ENCODE peak calls at places on chromosomes 2 and 18, in seven cellular contexts. H is HEK293T, D is GM12878, J is WTC11, O is K562, C is HCT116, K is HepG2. I is an unnamed sample.
A peak's percentile ranks its signal among the peaks of the same experiment; 100 is the strongest.

GRCh38 chr2:230660294-230661060 is 52.2 kb upstream of the CAB39 start:
- DNase-seq in H (no peak), D (peak; percentile 79), J (no peak), O (peak; percentile 58), C (no peak), K (peak; percentile 47), I (no peak)

GRCh38 chr2:36416370-36417165 is 61.0 kb downstream of the CRIM1 start:
- DNase-seq in H (no peak), D (no peak), J (no peak), O (no peak), C (no peak), K (no peak), I (no peak)

GRCh38 chr2:43073373-43073772 is 153.0 kb downstream of the ZFP36L2 start:
- DNase-seq in H (no peak), D (no peak), J (no peak), O (peak; percentile 81), C (no peak), K (no peak), I (no peak)

GRCh38 chr2:71339685-71340084 is 8.1 kb downstream of the ZNF638 start:
- DNase-seq in H (no peak), D (no peak), J (no peak), O (no peak), C (no peak), K (no peak), I (no peak)

GRCh38 chr2:235444101-235444597 is 49.7 kb upstream of the AGAP1 start:
- DNase-seq in H (no peak), D (no peak), J (no peak), O (peak; percentile 48), C (peak; percentile 45), K (peak; percentile 36), I (no peak)

GRCh38 chr2:237408280-237408679 is 5.7 kb downstream of the COL6A3 start:
- DNase-seq in H (no peak), D (no peak), J (no peak), O (no peak), C (no peak), K (no peak), I (no peak)

GRCh38 chr2:45992021-45992745 is 305.0 kb upstream of the EPAS1 start:
- DNase-seq in H (no peak), D (no peak), J (no peak), O (no peak), C (no peak), K (peak; percentile 95), I (no peak)

GRCh38 chr2:48545244-48545643 is 15.3 kb downstream of the STON1 start:
- DNase-seq in H (peak; percentile 22), D (no peak), J (peak; percentile 35), O (peak; percentile 86), C (no peak), K (peak; percentile 66), I (no peak)

GRCh38 chr18:59593291-59593717 is 103.9 kb downstream of the CCBE1 start:
- DNase-seq in H (no peak), D (no peak), J (no peak), O (no peak), C (no peak), K (no peak), I (no peak)

GRCh38 chr2:209872675-209873074 is 101.0 kb downstream of the UNC80 start:
- DNase-seq in H (peak; percentile 15), D (peak; percentile 0), J (peak; percentile 73), O (no peak), C (no peak), K (peak; percentile 34), I (peak; percentile 31)

GRCh38 chr2:163667064-163667887 is 68.5 kb downstream of the FIGN start:
- DNase-seq in H (no peak), D (no peak), J (no peak), O (no peak), C (no peak), K (peak; percentile 81), I (no peak)

GRCh38 chr2:220555961-220556360 is 928.5 kb downstream of the SLC4A3 start:
- DNase-seq in H (no peak), D (no peak), J (no peak), O (no peak), C (no peak), K (no peak), I (no peak)

GRCh38 chr2:233470007-233470687 is 96.4 kb downstream of the USP40 start:
- DNase-seq in H (no peak), D (no peak), J (no peak), O (peak; percentile 27), C (no peak), K (no peak), I (no peak)

GRCh38 chr2:11344956-11345671 is 678 bp upstream of the ROCK2 start:
- DNase-seq in H (no peak), D (no peak), J (peak; percentile 52), O (peak; percentile 29), C (peak; percentile 76), K (peak; percentile 74), I (peak; percentile 10)

GRCh38 chr18:40102903-40103302 is 1852.1 kb upstream of the PIK3C3 start:
- DNase-seq in H (no peak), D (no peak), J (no peak), O (no peak), C (no peak), K (no peak), I (no peak)

GRCh38 chr2:178404380-178404767 is 46.6 kb downstream of the PRKRA start:
- DNase-seq in H (no peak), D (peak; percentile 95), J (no peak), O (peak; percentile 62), C (no peak), K (no peak), I (no peak)

GRCh38 chr2:219517954-219518778 is 3.9 kb downstream of the ASIC4 start:
- DNase-seq in H (no peak), D (no peak), J (no peak), O (no peak), C (no peak), K (no peak), I (no peak)
- TF ChIP-seq SP1 in H (no peak), D (no peak), J (no peak), O (no peak), C (no peak), K (no peak), I (no peak)

GRCh38 chr2:58429285-58429874 is 188.3 kb upstream of the FANCL start:
- DNase-seq in H (no peak), D (no peak), J (no peak), O (no peak), C (no peak), K (no peak), I (no peak)
- TF ChIP-seq SP1 in H (no peak), D (no peak), J (no peak), O (no peak), C (no peak), K (no peak), I (no peak)

GRCh38 chr2:9439536-9439935 is 16.1 kb downstream of the CPSF3 start:
- DNase-seq in H (no peak), D (no peak), J (no peak), O (no peak), C (no peak), K (no peak), I (no peak)
- TF ChIP-seq SP1 in H (no peak), D (no peak), J (no peak), O (no peak), C (no peak), K (no peak), I (no peak)

DNA sequence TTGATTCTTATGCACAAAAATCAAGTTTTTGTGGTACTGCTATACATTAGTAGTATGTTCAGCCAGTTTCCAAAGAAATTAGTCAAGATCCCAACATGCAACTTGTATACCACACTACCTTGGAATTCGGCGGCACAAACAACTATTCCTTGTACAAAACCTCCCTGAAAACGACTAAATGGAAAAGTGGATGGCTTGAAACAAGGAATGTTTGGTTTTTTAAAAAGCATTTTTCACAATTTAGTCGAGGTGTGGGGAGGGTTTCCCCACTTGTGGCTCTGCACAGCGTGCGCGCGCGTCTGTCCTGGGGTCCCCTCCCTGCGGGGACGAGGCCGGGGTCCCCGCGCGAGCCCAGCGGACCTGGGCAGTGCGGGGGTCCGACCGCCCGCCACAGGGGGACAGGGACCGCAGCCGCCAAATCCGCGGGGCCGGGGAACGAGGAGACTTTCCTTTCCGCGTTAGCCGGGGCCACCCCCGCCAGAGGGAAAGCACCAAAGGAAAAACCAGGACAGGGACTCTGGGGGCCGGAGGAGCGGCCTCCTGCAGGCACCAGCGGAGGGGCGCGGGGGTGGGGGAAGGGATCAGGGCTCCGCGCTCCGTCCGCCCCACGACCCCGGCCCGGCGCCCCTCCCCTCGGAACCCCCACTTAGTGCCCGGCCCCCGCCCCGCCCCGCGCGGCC is 534 bp upstream of the SOCS6 start:
- DNase-seq in H (peak; percentile 18), D (no peak), J (peak; percentile 48), O (peak; percentile 22), C (no peak), K (peak; percentile 35), I (no peak)
- TF ChIP-seq SP1 in H (no peak), D (no peak), J (no peak), O (no peak), C (no peak), K (no peak), I (no peak)

GRCh38 chr18:6835345-6835744 is 105.8 kb downstream of the ARHGAP28 start:
- DNase-seq in H (no peak), D (no peak), J (no peak), O (no peak), C (no peak), K (peak; percentile 6), I (no peak)
- TF ChIP-seq SP1 in H (no peak), D (no peak), J (no peak), O (no peak), C (no peak), K (no peak), I (no peak)

GRCh38 chr2:85560812-85561279 is 447 bp downstream of the GGCX start:
- DNase-seq in H (no peak), D (no peak), J (no peak), O (no peak), C (no peak), K (no peak), I (no peak)

GRCh38 chr2:85557130-85557529 is 4.2 kb downstream of the GGCX start:
- DNase-seq in H (no peak), D (no peak), J (no peak), O (no peak), C (no peak), K (no peak), I (no peak)

GRCh38 chr2:85564144-85564563 is 2.9 kb upstream of the GGCX start:
- DNase-seq in H (no peak), D (no peak), J (no peak), O (peak; percentile 38), C (no peak), K (no peak), I (no peak)

GRCh38 chr2:85558160-85558559 is 3.1 kb downstream of the GGCX start:
- DNase-seq in H (no peak), D (no peak), J (no peak), O (no peak), C (no peak), K (peak; percentile 91), I (no peak)

GRCh38 chr2:85561280-85562212 is at the start of gene GGCX:
- DNase-seq in H (peak; percentile 93), D (peak; percentile 73), J (peak; percentile 98), O (peak; percentile 97), C (peak; percentile 87), K (peak; percentile 95), I (peak; percentile 97)
- TF ChIP-seq SP1 in H (no peak), D (peak; percentile 46), J (peak; percentile 87), O (peak; percentile 62), C (peak; percentile 83), K (no peak), I (peak; percentile 35)